ENCODE peak calls at places on chromosome 12, in five cellular contexts. J is BE2C; G is fibroblast of lung; I is nephron progenitor cell; L is CD4-positive, alpha-beta T cell. X is an unnamed sample.
A peak's percentile ranks its signal among the peaks of the same experiment; 100 is the strongest.

GRCh38 chr12:75997658-75998057 is 33.9 kb downstream of the PHLDA1 start:
- DNase-seq in J (no peak), G (no peak), I (no peak), L (no peak), X (no peak)

GRCh38 chr12:15599266-15600037 is 189.7 kb downstream of the EPS8 start:
- DNase-seq in J (no peak), G (peak; percentile 92), I (no peak), L (no peak), X (peak; percentile 14)

GRCh38 chr12:122064034-122064777 is 14.3 kb upstream of the MLXIP start:
- DNase-seq in J (peak; percentile 98), G (peak; percentile 89), I (peak; percentile 81), L (peak; percentile 32), X (peak; percentile 66)

GRCh38 chr12:46610754-46611153 is 215.0 kb downstream of the SLC38A4 start:
- DNase-seq in J (no peak), G (no peak), I (no peak), L (no peak), X (no peak)

GRCh38 chr12:116892318-116892717 is 11.1 kb upstream of the HRK start:
- DNase-seq in J (peak; percentile 25), G (no peak), I (no peak), L (no peak), X (no peak)

GRCh38 chr12:52615208-52615868 is 3.0 kb downstream of the KRT73 start:
- DNase-seq in J (no peak), G (peak; percentile 27), I (no peak), L (no peak), X (no peak)

GRCh38 chr12:115149685-115150378 is 465.9 kb upstream of the TBX3 start:
- DNase-seq in J (no peak), G (peak; percentile 94), I (no peak), L (no peak), X (peak; percentile 99)

GRCh38 chr12:66409195-66409871 is 107.0 kb downstream of the HELB start:
- DNase-seq in J (peak; percentile 50), G (peak; percentile 52), I (peak; percentile 14), L (peak; percentile 25), X (peak; percentile 42)

GRCh38 chr12:101743724-101744472 is 4.6 kb upstream of the SYCP3 start:
- DNase-seq in J (no peak), G (no peak), I (no peak), L (no peak), X (no peak)

GRCh38 chr12:31897791-31898503 is 61.3 kb upstream of the RESF1 start:
- DNase-seq in J (peak; percentile 36), G (peak; percentile 50), I (peak; percentile 29), L (no peak), X (no peak)

GRCh38 chr12:118958520-118958919 is 22.8 kb upstream of the SRRM4 start:
- DNase-seq in J (no peak), G (no peak), I (no peak), L (no peak), X (no peak)

GRCh38 chr12:87866602-87867292 is 162.5 kb downstream of the C12orf50 start:
- DNase-seq in J (peak; percentile 45), G (peak; percentile 11), I (no peak), L (no peak), X (no peak)

GRCh38 chr12:116697305-116698130 is 40.4 kb downstream of the SPRING1 start:
- DNase-seq in J (peak; percentile 62), G (no peak), I (peak; percentile 36), L (no peak), X (no peak)

GRCh38 chr12:82413994-82414393 is 55.7 kb downstream of the METTL25 start:
- DNase-seq in J (no peak), G (peak; percentile 13), I (no peak), L (no peak), X (no peak)

GRCh38 chr12:120885521-120885920 is 18.6 kb downstream of the SPPL3 start:
- DNase-seq in J (no peak), G (no peak), I (no peak), L (no peak), X (no peak)

GRCh38 chr12:63079791-63080395 is 71.1 kb downstream of the AVPR1A start:
- DNase-seq in J (no peak), G (peak; percentile 6), I (no peak), L (no peak), X (no peak)

GRCh38 chr12:24991209-24992049 is 42.5 kb upstream of the BCAT1 start:
- DNase-seq in J (no peak), G (peak; percentile 46), I (no peak), L (no peak), X (peak; percentile 52)

GRCh38 chr12:29569392-29569791 is 71.9 kb upstream of the OVCH1 start:
- DNase-seq in J (no peak), G (peak; percentile 27), I (no peak), L (no peak), X (no peak)

GRCh38 chr12:116551952-116552749 is 7.0 kb upstream of the MAP1LC3B2 start:
- DNase-seq in J (no peak), G (peak; percentile 65), I (no peak), L (no peak), X (peak; percentile 33)

GRCh38 chr12:85029456-85029855 is 6.6 kb downstream of the TSPAN19 start:
- DNase-seq in J (no peak), G (peak; percentile 6), I (no peak), L (no peak), X (peak; percentile 13)

GRCh38 chr12:27823038-27823437 is 43.0 kb upstream of the MANSC4 start:
- DNase-seq in J (no peak), G (no peak), I (no peak), L (no peak), X (no peak)

GRCh38 chr12:53174881-53175491 is 5.5 kb upstream of the ZNF740 start:
- DNase-seq in J (no peak), G (peak; percentile 17), I (no peak), L (no peak), X (peak; percentile 48)

DNA sequence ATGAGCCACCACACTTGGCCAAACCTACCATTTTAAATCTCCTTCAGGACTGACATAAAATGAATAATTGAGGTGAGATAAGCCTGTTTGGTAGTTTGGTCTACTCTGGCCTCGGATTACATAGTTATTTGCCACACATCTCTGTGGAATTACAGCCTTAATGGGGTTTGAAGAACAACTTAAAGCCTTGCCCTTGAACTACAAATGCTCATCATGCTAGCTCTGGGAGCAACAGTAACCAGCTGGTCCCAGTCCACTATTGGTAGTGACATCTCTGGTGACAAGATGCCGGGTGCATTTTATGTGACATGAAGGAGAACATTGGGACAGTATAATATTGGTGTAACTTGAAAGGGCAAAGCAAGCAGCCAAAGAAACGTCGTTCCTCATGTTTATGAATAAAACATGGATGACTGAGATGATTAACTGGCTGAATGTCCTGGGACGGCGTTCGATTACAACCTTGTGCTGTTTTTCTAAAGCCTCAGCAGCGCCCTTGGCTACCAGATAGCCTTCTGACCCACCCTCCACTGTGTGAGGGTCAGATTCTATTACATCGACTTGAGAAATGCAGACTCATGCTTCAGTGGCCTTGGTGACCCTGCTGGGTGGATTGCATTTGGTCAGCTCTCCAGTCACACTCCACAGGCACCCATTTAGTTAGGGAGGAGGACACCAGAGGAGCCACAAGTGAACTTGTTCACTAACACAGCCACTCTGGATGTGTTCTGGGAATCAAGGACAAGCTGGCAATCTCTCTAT is 41.5 kb downstream of the BEST3 start:
- DNase-seq in J (no peak), G (peak; percentile 84), I (peak; percentile 54), L (no peak), X (no peak)
- TF ChIP-seq CTCF in J (no peak), G (no peak), I (no peak), L (no peak), X (no peak)

DNA sequence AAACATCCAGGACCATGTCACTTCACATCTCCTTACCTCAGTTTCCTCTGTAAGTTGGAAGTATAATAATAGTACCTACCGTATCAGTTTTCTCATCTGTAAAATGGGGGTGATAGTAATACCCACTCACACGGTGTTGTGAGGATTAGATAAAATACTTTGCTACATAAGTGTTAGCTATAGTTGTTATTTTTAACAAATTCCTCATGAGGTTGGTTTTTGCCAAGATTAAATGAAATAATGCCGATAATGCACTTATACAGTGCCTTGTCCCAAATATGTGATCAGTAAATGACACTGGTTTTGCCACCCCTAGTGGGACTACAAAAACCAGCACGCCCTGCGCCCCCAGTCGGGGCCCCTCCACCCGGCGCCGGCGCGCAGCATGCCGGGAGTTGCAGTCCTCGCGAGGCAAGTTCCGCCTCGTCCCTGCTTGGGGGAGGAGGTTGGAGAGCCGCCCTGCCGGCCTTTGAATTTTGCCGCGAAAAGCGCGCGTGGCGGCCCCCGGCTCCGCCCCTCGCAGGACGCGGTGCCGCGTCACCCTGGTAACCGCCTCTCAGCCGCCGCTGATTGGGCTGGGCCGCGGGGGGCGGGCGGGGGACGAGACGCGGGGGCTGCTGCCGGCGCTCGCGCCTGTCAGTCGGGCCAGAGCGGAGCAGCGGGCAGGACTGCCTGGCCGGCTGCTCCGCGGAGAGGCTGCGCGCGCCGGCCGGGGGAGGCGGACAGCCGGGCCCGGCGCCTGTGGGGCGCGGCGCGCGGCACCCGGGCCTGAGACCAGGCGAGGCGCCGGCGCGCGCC is at the start of gene FAM222A:
- DNase-seq in J (peak; percentile 98), G (peak; percentile 91), I (peak; percentile 96), L (peak; percentile 96), X (peak; percentile 94)
- TF ChIP-seq CTCF in J (peak; percentile 12), G (no peak), I (peak; percentile 8), L (no peak), X (peak; percentile 55)

DNA sequence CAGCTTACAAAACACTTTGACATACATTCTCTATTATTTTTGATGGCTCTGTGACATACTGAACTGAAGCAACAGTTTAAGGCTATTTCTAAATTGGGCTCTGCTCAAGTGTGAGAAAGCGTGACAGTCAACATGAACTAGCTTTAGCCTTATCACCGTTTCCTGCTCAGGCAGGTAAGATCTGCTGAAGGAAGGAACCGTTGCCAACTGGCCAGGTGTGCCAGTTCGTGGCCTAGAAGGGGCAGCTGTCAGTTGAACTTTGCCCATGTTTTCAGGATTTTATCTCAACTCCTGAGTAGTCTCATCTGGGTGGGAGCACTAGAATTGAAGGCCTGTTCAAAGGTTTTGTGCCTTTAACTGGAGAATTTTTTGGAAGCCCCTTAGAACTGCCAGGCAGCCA is 79.5 kb downstream of the ETV6 start:
- DNase-seq in J (no peak), G (no peak), I (no peak), L (no peak), X (no peak)
- TF ChIP-seq CTCF in J (no peak), G (no peak), I (no peak), L (no peak), X (no peak)

DNA sequence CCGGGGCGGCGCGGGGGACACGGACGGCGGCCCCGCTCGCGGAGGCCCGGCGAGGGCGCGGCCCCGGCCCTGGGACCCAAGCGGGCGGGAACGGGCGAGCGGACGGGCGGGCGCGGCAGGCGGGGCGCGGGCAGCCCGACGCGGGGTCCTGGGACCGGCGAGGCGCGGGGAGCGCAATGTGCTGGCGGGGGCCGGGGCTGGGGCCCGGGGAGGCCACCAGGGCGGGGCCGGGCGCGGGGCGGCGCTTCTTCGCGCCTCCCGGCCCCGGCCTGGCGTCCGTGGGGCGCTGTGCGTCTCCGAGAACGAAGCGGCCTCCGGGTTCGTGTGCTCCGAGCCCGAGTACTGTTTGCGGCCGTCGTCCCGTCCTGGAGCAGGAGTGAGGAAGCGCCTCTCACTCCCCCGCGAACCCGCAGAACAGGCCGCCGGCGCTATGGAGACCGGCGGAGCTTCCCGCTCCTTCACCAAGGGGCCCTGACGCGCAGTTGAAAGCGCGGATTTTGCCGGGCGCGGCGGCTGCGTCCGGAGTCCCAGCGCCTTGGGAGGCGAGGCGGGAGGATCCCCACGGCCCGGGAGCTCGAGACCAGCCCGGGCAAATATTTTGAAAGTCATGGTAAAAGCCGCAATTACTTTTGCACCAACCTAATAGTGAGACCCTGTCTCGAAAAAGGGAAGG is 415 bp upstream of the ANKLE2 start:
- DNase-seq in J (peak; percentile 92), G (peak; percentile 88), I (peak; percentile 84), L (peak; percentile 78), X (peak; percentile 75)
- TF ChIP-seq CTCF in J (peak; percentile 11), G (no peak), I (no peak), L (peak; percentile 14), X (no peak)

GRCh38 chr12:124757329-124757728 is 106.3 kb downstream of the SCARB1 start:
- DNase-seq in J (no peak), G (no peak), I (no peak), L (no peak), X (no peak)
- TF ChIP-seq CTCF in J (no peak), G (no peak), I (no peak), L (no peak), X (no peak)

GRCh38 chr12:64181504-64182291 is 40.4 kb downstream of the KICS2 start:
- DNase-seq in J (peak; percentile 53), G (peak; percentile 99), I (peak; percentile 6), L (no peak), X (peak; percentile 99)
- TF ChIP-seq CTCF in J (peak; percentile 84), G (peak; percentile 77), I (no peak), L (no peak), X (peak; percentile 80)